ENCODE peak calls at places on chromosomes 13 and 19, in seven cellular contexts. I is astrocyte, J is H1, T is K562, A is neural progenitor cell, V is GM12878, K is IMR-90. Z is an unnamed sample.
A peak's percentile ranks its signal among the peaks of the same experiment; 100 is the strongest.

GRCh38 chr19:55247621-55248099 is 11.2 kb downstream of the PPP6R1 start:
- DNase-seq in I (peak; percentile 16), J (no peak), T (no peak), A (no peak), V (no peak), K (no peak), Z (peak; percentile 77)

GRCh38 chr13:97559981-97560380 is 126.0 kb downstream of the RAP2A start:
- DNase-seq in I (no peak), J (no peak), T (no peak), A (no peak), V (no peak), K (no peak), Z (no peak)

GRCh38 chr13:114140131-114140908 is 7.9 kb upstream of the RASA3 start:
- DNase-seq in I (no peak), J (no peak), T (no peak), A (no peak), V (no peak), K (no peak), Z (peak; percentile 64)

GRCh38 chr13:42574011-42574410 is at the start of gene TNFSF11:
- DNase-seq in I (no peak), J (peak; percentile 81), T (no peak), A (peak; percentile 59), V (no peak), K (no peak), Z (peak; percentile 71)

GRCh38 chr19:42989851-42990250 is 36.4 kb downstream of the PSG11 start:
- DNase-seq in I (peak; percentile 14), J (no peak), T (no peak), A (no peak), V (no peak), K (no peak), Z (no peak)

GRCh38 chr19:39483141-39483540 is 2.5 kb downstream of the TIMM50 start:
- DNase-seq in I (no peak), J (no peak), T (no peak), A (no peak), V (no peak), K (no peak), Z (no peak)

GRCh38 chr13:27038323-27038722 is 133.3 kb downstream of the USP12 start:
- DNase-seq in I (peak; percentile 93), J (no peak), T (no peak), A (no peak), V (no peak), K (peak; percentile 74), Z (no peak)

GRCh38 chr19:6233051-6233826 is 46.5 kb downstream of the MLLT1 start:
- DNase-seq in I (peak; percentile 74), J (no peak), T (no peak), A (no peak), V (no peak), K (peak; percentile 43), Z (peak; percentile 88)

DNA sequence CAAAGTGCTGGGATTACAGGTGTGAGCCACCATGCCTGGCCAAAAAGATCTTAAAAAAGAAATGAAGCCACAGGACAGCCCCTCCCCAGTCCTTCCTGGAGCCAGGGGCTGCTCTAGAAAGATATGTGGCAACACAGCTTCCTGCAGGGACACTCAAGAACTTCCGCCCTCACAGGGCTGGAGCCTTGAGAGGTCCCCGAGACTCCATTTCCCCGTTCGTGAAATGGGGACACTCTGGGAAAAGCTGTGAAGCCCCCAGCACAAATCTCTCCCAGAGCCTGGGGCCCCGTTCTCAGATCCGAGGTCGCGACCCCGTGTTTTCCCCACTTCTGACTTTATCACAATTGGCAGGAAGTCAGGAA is 2.5 kb upstream of the GPX4 start:
- DNase-seq in I (no peak), J (no peak), T (no peak), A (no peak), V (no peak), K (no peak), Z (no peak)
- H3K9ac ChIP-seq in I (peak overlapping the region; percentile 70), J (no peak overlapping the region), T (peak overlapping the region; percentile 56), A (no peak overlapping the region), V (peak overlapping the region; percentile 49), K (no peak overlapping the region), Z (peak overlapping the region; percentile 66)

GRCh38 chr13:109545964-109546363 is 240.4 kb downstream of the IRS2 start:
- DNase-seq in I (no peak), J (no peak), T (no peak), A (peak; percentile 33), V (no peak), K (no peak), Z (no peak)

DNA sequence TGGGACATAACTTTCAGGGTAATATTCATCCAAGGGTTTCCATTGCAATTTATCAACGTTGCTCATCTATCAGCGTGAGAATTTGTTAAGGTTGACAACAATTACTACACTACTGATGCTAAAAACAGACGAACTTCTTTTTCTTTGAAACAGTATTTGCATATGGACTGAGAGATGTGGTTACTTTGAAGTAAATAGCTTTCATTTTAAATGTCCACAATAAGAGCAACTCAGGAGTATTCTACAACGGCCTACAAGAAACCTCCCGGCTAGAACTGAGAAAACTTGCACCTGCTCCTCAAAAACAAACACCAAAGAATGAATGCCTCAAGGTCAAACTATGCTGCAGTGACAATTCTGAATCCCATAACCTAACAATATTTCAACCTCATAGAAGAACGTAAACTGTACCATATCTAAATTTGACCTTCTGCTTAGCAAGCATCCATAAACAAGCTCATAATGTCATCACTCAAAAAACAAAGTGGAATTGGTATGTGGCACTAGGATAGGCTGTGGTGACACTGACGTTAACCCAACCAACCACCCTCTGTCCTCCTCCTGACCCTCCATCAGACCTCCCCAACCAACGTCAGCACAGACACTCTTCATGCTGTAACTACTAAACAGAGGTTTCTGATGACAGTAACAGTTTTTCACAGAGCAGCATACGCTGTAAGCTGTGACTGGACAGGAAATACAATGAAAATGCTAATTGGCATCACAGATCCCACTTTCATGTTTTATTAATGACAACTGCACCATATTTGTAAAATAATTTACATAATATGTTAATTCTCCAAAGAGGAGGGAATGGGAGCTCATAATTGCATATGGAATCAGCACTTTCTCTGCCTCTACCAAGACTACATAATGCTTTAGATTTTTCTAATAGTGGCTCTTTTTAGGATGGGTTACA is 238.2 kb downstream of the IRS2 start:
- DNase-seq in I (no peak), J (no peak), T (no peak), A (no peak), V (no peak), K (no peak), Z (no peak)
- H3K4me3 ChIP-seq in I (no peak overlapping the region), J (no peak overlapping the region), T (no peak overlapping the region), A (no peak overlapping the region), V (no peak overlapping the region), K (no peak overlapping the region), Z (no peak overlapping the region)

GRCh38 chr19:579111-579841 is 6.9 kb downstream of the BSG start:
- DNase-seq in I (no peak), J (no peak), T (no peak), A (no peak), V (no peak), K (no peak), Z (peak; percentile 73)
- H3K4me1 ChIP-seq in I (peaks cover 33% of the 10 kb centered on the region), J (no peaks in the 10 kb centered on the region), T (peaks cover 21% of the 10 kb centered on the region), A (peaks cover 14% of the 10 kb centered on the region), V (peaks cover 3% of the 10 kb centered on the region), K (peaks cover 19% of the 10 kb centered on the region), Z (peaks cover 9% of the 10 kb centered on the region)

GRCh38 chr19:35253316-35254286 is 4.8 kb downstream of the LSR start:
- DNase-seq in I (no peak), J (peak; percentile 48), T (no peak), A (no peak), V (no peak), K (no peak), Z (no peak)
- H3K9ac ChIP-seq in I (no peak overlapping the region), J (no peak overlapping the region), T (no peak overlapping the region), A (no peak overlapping the region), V (no peak overlapping the region), K (no peak overlapping the region), Z (no peak overlapping the region)

DNA sequence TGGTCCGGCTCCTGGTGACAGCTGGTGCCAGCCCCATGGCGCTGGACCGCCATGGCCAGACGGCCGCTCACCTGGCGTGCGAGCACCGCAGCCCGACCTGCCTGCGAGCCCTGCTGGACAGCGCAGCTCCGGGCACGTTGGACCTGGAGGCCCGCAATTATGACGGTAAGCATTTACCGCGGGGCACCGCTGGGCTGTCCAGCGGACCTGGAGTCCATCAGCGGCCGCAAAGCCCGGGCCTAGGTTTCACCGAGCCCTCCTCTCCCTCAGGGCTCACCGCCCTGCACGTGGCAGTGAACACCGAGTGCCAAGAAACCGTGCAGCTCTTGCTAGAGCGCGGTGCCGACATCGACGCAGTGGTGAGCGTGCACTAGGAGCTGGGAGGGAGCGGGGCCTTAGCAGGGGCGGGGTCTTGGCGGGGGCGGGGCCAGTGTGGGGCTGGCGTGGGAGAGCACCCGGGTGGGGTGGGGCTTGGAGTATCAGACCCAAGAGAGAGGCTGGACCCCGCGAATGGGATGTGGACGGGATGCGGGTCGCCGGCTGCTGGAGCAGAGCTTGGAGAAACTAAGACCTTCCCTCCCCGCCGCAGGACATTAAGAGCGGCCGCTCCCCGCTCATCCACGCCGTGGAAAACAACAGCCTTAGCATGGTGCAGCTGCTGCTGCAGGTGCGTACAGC is 8.7 kb downstream of the BCL3 start:
- DNase-seq in I (peak; percentile 72), J (peak; percentile 66), T (peak; percentile 69), A (peak; percentile 66), V (no peak), K (peak; percentile 73), Z (peak; percentile 93)
- H3K4me3 ChIP-seq in I (peak overlapping the region; percentile 63), J (peak overlapping the region; percentile 48), T (no peak overlapping the region), A (peak overlapping the region; percentile 56), V (no peak overlapping the region), K (peak overlapping the region; percentile 7), Z (peak overlapping the region; percentile 12)

GRCh38 chr19:11580665-11581418 is 3.4 kb upstream of the ACP5 start:
- DNase-seq in I (no peak), J (no peak), T (no peak), A (no peak), V (no peak), K (peak; percentile 8), Z (no peak)
- H3K4me1 ChIP-seq in I (peaks cover 3% of the 10 kb centered on the region), J (no peaks in the 10 kb centered on the region), T (peaks cover 46% of the 10 kb centered on the region), A (no peaks in the 10 kb centered on the region), V (peaks cover 48% of the 10 kb centered on the region), K (peaks cover 4% of the 10 kb centered on the region), Z (no peaks in the 10 kb centered on the region)

DNA sequence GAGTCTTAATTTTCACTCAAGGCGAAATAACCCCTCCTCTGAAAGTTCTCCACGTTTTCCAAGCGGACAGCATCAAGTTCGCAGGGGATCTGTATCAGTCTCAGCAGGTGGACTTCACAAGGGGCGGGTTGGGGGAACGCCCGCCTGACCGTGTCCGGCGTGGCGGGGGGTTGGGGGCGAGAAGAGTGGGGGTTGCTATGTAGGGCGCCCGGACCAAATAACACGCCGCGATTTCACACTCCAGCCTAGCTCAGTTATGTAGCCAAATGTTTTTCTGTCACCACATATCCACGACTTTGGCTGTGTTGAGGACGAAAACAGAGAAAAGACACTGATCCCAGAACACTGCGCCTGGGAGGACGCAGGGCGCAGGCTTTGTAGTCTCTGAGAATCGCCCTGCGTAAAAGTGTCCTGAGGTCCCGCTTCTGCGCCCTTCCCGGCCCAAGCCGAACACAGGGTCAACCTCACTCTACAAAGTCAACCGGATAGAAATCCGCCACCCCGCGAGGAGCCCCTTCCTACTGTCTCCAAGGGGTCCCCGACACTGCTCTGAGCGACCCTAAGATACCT is 541 bp downstream of the RUBCNL start:
- DNase-seq in I (no peak), J (peak; percentile 62), T (no peak), A (peak; percentile 44), V (no peak), K (no peak), Z (no peak)
- H3K9ac ChIP-seq in I (no peak overlapping the region), J (no peak overlapping the region), T (no peak overlapping the region), A (no peak overlapping the region), V (peak overlapping the region; percentile 87), K (no peak overlapping the region), Z (no peak overlapping the region)

Z was measured in kidney.